ENCODE peak calls at places on chromosomes 3 and 15, in five cellular contexts. O, X, Q, I and M are unnamed samples.
A peak's percentile ranks its signal among the peaks of the same experiment; 100 is the strongest.

GRCh38 chr15:92664178-92664900 is 8.8 kb upstream of the FAM174B start:
- DNase-seq in O (no peak), X (no peak), Q (no peak), I (no peak), M (no peak)

GRCh38 chr3:98692787-98693473 is 70.2 kb upstream of the ST3GAL6 start:
- DNase-seq in O (no peak), X (no peak), Q (no peak), I (no peak), M (peak; percentile 7)

GRCh38 chr3:152121292-152121654 is 147.5 kb upstream of the MBNL1 start:
- DNase-seq in O (no peak), X (no peak), Q (no peak), I (no peak), M (no peak)

GRCh38 chr3:151197981-151198767 is 4.8 kb downstream of the GPR171 start:
- DNase-seq in O (no peak), X (no peak), Q (no peak), I (no peak), M (no peak)

GRCh38 chr15:63752075-63752684 is 81.6 kb downstream of the HERC1 start:
- DNase-seq in O (no peak), X (no peak), Q (peak; percentile 11), I (no peak), M (no peak)

GRCh38 chr3:112013058-112013783 is 14.5 kb downstream of the TAGLN3 start:
- DNase-seq in O (peak; percentile 36), X (no peak), Q (peak; percentile 64), I (peak; percentile 76), M (peak; percentile 56)

GRCh38 chr3:15181964-15182363 is 24.1 kb upstream of the CAPN7 start:
- DNase-seq in O (no peak), X (no peak), Q (no peak), I (no peak), M (no peak)

GRCh38 chr3:57757642-57758297 is 1.7 kb downstream of the SLMAP start:
- DNase-seq in O (no peak), X (no peak), Q (peak; percentile 21), I (no peak), M (no peak)

GRCh38 chr3:51722362-51722761 is 15.5 kb downstream of the GRM2 start:
- DNase-seq in O (no peak), X (no peak), Q (no peak), I (no peak), M (no peak)

GRCh38 chr15:75061272-75061671 is 37.9 kb downstream of the PPCDC start:
- DNase-seq in O (no peak), X (no peak), Q (no peak), I (no peak), M (no peak)

GRCh38 chr3:95154775-95155174 is 1091.9 kb downstream of the NSUN3 start:
- DNase-seq in O (no peak), X (no peak), Q (peak; percentile 48), I (no peak), M (no peak)

GRCh38 chr3:175255698-175256097 is 396.6 kb downstream of the NAALADL2 start:
- DNase-seq in O (no peak), X (no peak), Q (no peak), I (no peak), M (no peak)

GRCh38 chr3:14550181-14550580 is 10.0 kb upstream of the GRIP2 start:
- DNase-seq in O (no peak), X (no peak), Q (no peak), I (no peak), M (no peak)

GRCh38 chr3:69433016-69433937 is 47.4 kb upstream of the FRMD4B start:
- DNase-seq in O (no peak), X (no peak), Q (peak; percentile 28), I (no peak), M (no peak)

GRCh38 chr15:44712108-44713005 is 1.0 kb downstream of the B2M start:
- DNase-seq in O (peak; percentile 54), X (no peak), Q (peak; percentile 55), I (peak; percentile 76), M (peak; percentile 34)

GRCh38 chr3:17817545-17817944 is 75.1 kb upstream of the TBC1D5 start:
- DNase-seq in O (no peak), X (no peak), Q (no peak), I (no peak), M (no peak)

GRCh38 chr3:1404270-1404669 is 311.4 kb downstream of the CNTN6 start:
- DNase-seq in O (no peak), X (no peak), Q (no peak), I (no peak), M (no peak)

GRCh38 chr3:45123030-45123429 is 23.1 kb downstream of the CDCP1 start:
- DNase-seq in O (no peak), X (no peak), Q (peak; percentile 22), I (no peak), M (no peak)

GRCh38 chr3:12707425-12707824 is 43.5 kb upstream of the RAF1 start:
- DNase-seq in O (no peak), X (no peak), Q (no peak), I (no peak), M (no peak)

GRCh38 chr3:41716391-41716910 is 245.5 kb downstream of the ULK4 start:
- DNase-seq in O (no peak), X (no peak), Q (no peak), I (no peak), M (no peak)

GRCh38 chr3:69462022-69462825 is 76.3 kb upstream of the FRMD4B start:
- DNase-seq in O (no peak), X (no peak), Q (no peak), I (no peak), M (no peak)

GRCh38 chr3:71536376-71536965 is 47.1 kb downstream of the FOXP1 start:
- DNase-seq in O (no peak), X (no peak), Q (no peak), I (no peak), M (no peak)

GRCh38 chr3:159929181-159929893 is 59.3 kb upstream of the IL12A start:
- DNase-seq in O (no peak), X (no peak), Q (peak; percentile 51), I (no peak), M (no peak)

GRCh38 chr15:53477981-53478766 is 281.3 kb downstream of the WDR72 start:
- DNase-seq in O (no peak), X (no peak), Q (no peak), I (no peak), M (no peak)

GRCh38 chr15:70094690-70095311 is 2.9 kb downstream of the TLE3 start:
- DNase-seq in O (no peak), X (no peak), Q (no peak), I (no peak), M (no peak)

GRCh38 chr15:65952425-65953053 is 83.2 kb downstream of the RAB11A start:
- DNase-seq in O (no peak), X (no peak), Q (peak; percentile 31), I (no peak), M (no peak)

GRCh38 chr3:42803800-42804112 is 534 bp downstream of the HIGD1A start:
- DNase-seq in O (no peak), X (no peak), Q (no peak), I (peak; percentile 65), M (peak; percentile 56)